ENCODE peak calls at places on chromosomes 4 and X, in four cellular contexts. Y is epithelial cell of esophagus, B is kidney, D is cardiac muscle cell. A is an unnamed sample.
A peak's percentile ranks its signal among the peaks of the same experiment; 100 is the strongest.

GRCh38 chr4:150814873-150815272 is 200.2 kb downstream of the LRBA start:
- DNase-seq in B (no peak), Y (no peak), D (no peak), A (no peak)

GRCh38 chr4:8035371-8035780 is 95.7 kb upstream of the AFAP1 start:
- DNase-seq in D (peak; percentile 76), Y (peak; percentile 39), B (no peak), A (no peak)

GRCh38 chr4:71261001-71261400 is 77.8 kb upstream of the SLC4A4 start:
- DNase-seq in B (no peak), D (no peak), Y (no peak), A (no peak)

GRCh38 chr4:101600287-101600686 is 190.2 kb upstream of the BANK1 start:
- DNase-seq in D (no peak), B (no peak), Y (peak; percentile 86), A (no peak)

GRCh38 chr4:187188118-187188517 is 464.5 kb upstream of the FAT1 start:
- DNase-seq in Y (no peak), B (no peak), D (no peak), A (no peak)

GRCh38 chr4:7247946-7248345 is 55.6 kb downstream of the SORCS2 start:
- DNase-seq in B (peak; percentile 49), D (no peak), Y (no peak), A (no peak)

GRCh38 chr4:74157116-74157742 is 689 bp upstream of the MTHFD2L start:
- DNase-seq in Y (peak; percentile 25), B (no peak), D (peak; percentile 65), A (no peak)

GRCh38 chrX:3244955-3245354 is 101.5 kb downstream of the MXRA5 start:
- DNase-seq in D (no peak), B (no peak), Y (peak; percentile 29), A (no peak)

GRCh38 chr4:184347251-184348239 is 126.8 kb downstream of the IRF2 start:
- DNase-seq in Y (peak; percentile 95), B (no peak), D (peak; percentile 60), A (no peak)

GRCh38 chr4:42643685-42644084 is 13.2 kb downstream of the ATP8A1 start:
- DNase-seq in Y (no peak), D (no peak), B (no peak), A (no peak)

GRCh38 chrX:48597353-48598264 is at the start of gene WDR13:
- DNase-seq in B (peak; percentile 97), D (peak; percentile 98), Y (peak; percentile 92), A (peak; percentile 98)

GRCh38 chrX:115898382-115899001 is 272.1 kb upstream of the AGTR2 start:
- DNase-seq in D (no peak), Y (no peak), B (peak; percentile 82), A (peak; percentile 73)

GRCh38 chrX:110509778-110510510 is 151.3 kb downstream of the RTL9 start:
- DNase-seq in D (peak; percentile 1), B (no peak), Y (no peak), A (no peak)

GRCh38 chr4:2255501-2256155 is 6.3 kb downstream of the MXD4 start:
- DNase-seq in Y (no peak), B (peak; percentile 87), D (peak; percentile 76), A (peak; percentile 83)

GRCh38 chrX:41445171-41445570 is 2.0 kb upstream of the NYX start:
- DNase-seq in B (no peak), Y (no peak), D (no peak), A (no peak)

GRCh38 chr4:152590179-152591031 is 54.5 kb upstream of the FBXW7 start:
- DNase-seq in B (no peak), D (peak; percentile 97), Y (peak; percentile 97), A (no peak)

GRCh38 chr4:8001564-8002355 is 62.1 kb upstream of the AFAP1 start:
- DNase-seq in Y (no peak), D (no peak), B (no peak), A (no peak)

GRCh38 chr4:102299708-102300107 is 45.6 kb downstream of the SLC39A8 start:
- DNase-seq in B (no peak), D (peak; percentile 70), Y (peak; percentile 60), A (no peak)

GRCh38 chr4:168515222-168516011 is 18.6 kb downstream of the PALLD start:
- DNase-seq in B (no peak), Y (peak; percentile 54), D (no peak), A (no peak)

GRCh38 chr4:148735432-148736155 is 293.4 kb upstream of the NR3C2 start:
- DNase-seq in B (no peak), Y (peak; percentile 26), D (no peak), A (no peak)

GRCh38 chrX:106286053-106286650 is 118.0 kb downstream of the PWWP3B start:
- DNase-seq in D (peak; percentile 72), Y (peak; percentile 88), B (no peak), A (no peak)

GRCh38 chr4:98481167-98481566 is 177.2 kb downstream of the TSPAN5 start:
- DNase-seq in B (peak; percentile 80), Y (no peak), D (no peak), A (no peak)

GRCh38 chr4:30718889-30719252 is 1.3 kb upstream of the PCDH7 start:
- DNase-seq in Y (peak; percentile 50), B (no peak), D (peak; percentile 15), A (no peak)
- TF ChIP-seq CTCF in Y (peak; percentile 32), B (peak; percentile 5), D (no peak), A (peak; percentile 57)

DNA sequence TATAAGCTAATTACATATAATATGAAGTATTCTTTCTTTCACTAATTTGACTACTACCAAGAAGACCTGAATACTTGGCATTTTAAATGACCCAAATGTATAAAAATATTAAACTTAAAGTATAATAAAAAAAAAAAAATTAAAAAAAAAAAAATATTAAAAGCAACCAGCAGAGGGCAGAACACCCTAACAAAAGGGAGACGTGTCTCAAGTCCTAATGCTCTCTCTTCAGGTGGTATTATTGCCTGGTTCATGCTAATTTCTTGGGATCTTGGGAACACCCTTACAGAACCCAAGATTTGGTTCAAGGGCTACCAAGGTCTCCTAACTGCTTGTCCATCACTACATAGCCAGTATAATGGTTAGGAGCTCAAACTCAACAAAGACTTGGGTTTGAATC is 754.8 kb downstream of the RAB28 start:
- DNase-seq in Y (peak; percentile 24), B (no peak), D (peak; percentile 33), A (no peak)
- TF ChIP-seq CTCF in Y (peak; percentile 45), B (peak; percentile 7), D (peak; percentile 36), A (peak; percentile 58)

GRCh38 chrX:15127010-15127409 is 142.9 kb downstream of the ASB9 start:
- DNase-seq in D (no peak), B (no peak), Y (no peak), A (no peak)
- TF ChIP-seq CTCF in D (no peak), B (no peak), Y (peak; percentile 16), A (no peak)

GRCh38 chrX:46653482-46653881 is 79.9 kb downstream of the CHST7 start:
- DNase-seq in Y (peak; percentile 53), B (no peak), D (peak; percentile 21), A (no peak)
- TF ChIP-seq CTCF in Y (peak; percentile 52), B (no peak), D (peak; percentile 35), A (peak; percentile 40)

DNA sequence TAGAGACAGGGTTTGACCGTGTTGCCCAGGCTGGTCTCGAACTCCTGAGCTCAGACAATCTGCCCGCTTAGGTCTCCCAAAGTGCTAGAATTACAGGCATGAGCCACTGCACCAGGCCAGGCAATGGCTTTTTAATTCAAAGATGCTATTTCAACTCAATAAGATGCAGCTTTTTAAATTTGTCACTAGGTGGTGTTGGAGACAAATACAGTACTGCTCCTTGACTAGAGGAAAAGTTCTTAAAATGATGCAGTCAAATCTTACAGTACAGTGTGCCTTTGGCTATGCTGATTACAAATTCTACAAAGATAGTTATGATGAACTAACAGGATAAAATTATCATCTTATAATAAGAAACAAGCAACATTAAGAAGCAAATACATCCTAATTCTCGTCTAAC is 441.1 kb downstream of the KCNIP4 start:
- DNase-seq in B (no peak), D (peak; percentile 29), Y (peak; percentile 22), A (no peak)
- TF ChIP-seq CTCF in B (peak; percentile 16), D (peak; percentile 28), Y (peak; percentile 30), A (peak; percentile 34)

DNA sequence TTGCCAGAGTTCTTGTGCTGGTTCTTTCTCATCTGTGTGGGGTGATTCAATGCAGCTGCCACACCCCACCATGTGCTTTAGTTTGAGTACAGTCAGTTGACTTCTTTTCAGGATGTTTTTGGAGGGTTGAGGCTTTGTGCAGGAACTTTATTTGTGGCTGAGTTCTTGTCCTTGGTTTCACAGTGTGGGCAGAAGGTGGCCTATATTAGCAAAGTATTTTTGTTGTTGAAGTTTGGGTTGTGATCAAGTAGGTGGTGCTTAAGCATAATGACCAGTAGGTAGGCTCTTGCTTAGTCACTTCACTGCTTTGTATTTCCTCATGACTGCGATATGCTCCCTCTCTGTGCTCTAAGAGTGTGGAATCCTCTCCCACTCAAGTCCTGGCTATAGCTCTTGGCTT is 80.3 kb downstream of the ARHGAP24 start:
- DNase-seq in B (no peak), D (no peak), Y (peak; percentile 53), A (no peak)
- TF ChIP-seq CTCF in B (no peak), D (no peak), Y (no peak), A (no peak)

DNA sequence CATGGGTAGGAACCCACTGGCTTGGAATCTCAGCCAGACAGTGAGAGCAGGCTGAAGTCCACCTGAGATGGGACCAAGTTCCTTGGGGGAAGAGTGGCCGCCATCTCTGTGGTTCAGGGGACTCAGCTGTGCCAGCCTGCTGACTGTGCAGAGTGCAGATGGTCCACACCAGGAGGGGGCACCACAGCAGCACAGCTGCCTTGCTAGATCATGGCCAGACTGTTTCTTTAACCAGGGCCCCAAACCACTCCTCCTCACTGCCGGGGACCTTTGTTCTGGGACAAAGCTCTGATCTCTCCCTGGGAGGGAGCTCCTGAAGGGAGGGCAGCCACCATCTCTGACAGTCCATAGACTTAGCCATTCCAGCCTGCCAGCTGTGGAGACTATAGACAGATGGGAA is 2189.6 kb downstream of the PCDH7 start:
- DNase-seq in B (no peak), Y (no peak), D (no peak), A (no peak)
- TF ChIP-seq CTCF in B (no peak), Y (no peak), D (no peak), A (no peak)

GRCh38 chr4:125520258-125520990 is 205.7 kb downstream of the FAT4 start:
- DNase-seq in Y (no peak), B (no peak), D (peak; percentile 81), A (no peak)

GRCh38 chr4:125529071-125529470 is 214.3 kb downstream of the FAT4 start:
- DNase-seq in B (no peak), Y (peak; percentile 20), D (no peak), A (no peak)

GRCh38 chr4:125522992-125523391 is 208.2 kb downstream of the FAT4 start:
- DNase-seq in D (no peak), B (no peak), Y (no peak), A (no peak)

GRCh38 chr4:125522588-125522987 is 207.8 kb downstream of the FAT4 start:
- DNase-seq in Y (no peak), B (no peak), D (no peak), A (no peak)

DNA sequence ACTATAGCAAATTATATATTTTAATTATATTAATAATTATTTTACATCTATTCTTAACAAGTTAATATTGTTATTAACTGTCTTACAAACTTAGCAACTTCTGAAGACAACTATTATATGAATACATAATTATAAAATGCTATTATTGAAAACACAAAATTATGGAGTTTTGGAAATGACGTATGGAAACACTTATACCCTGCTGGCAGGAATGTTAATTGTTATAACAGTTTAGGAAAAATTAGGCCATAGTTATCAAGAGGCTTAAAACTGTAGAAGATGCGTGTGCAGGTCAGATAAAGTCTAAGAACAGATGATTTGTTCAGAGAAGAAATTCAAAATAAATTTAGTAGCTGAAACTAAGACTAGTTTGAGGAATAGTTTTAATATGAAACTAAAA is 211.7 kb downstream of the FAT4 start:
- DNase-seq in D (no peak), B (no peak), Y (no peak), A (no peak)
- TF ChIP-seq CTCF in D (no peak), B (no peak), Y (peak; percentile 10), A (peak; percentile 31)

GRCh38 chrX:87338510-87338909 is 179.1 kb upstream of the KLHL4 start:
- DNase-seq in Y (peak; percentile 28), B (no peak), D (peak; percentile 54), A (no peak)
- TF ChIP-seq CTCF in Y (peak; percentile 11), B (peak; percentile 30), D (peak; percentile 24), A (peak; percentile 62)